ENCODE peak calls at places on chromosome 17, in ten cellular contexts. One of them, this sample, is unnamed. For H3K4me1 and H3K27me3, the result is how much of the 10 kb centered on the place peaks cover.

GRCh38 chr17:74840989-74841666 is 18.6 kb downstream of the GRIN2C start:
- DNase-seq in testis: peak
- DNase-seq in heart right ventricle: peak
- DNase-seq in left ventricle myocardium inferior: peak
- DNase-seq in lower lobe of right lung: peak
- DNase-seq in GM23248: peak
- DNase-seq in CD8-positive, alpha-beta T cell: no peak
- DNase-seq in CD4-positive, alpha-beta memory T cell: no peak
- DNase-seq in body of pancreas: no peak
- DNase-seq in IMR-90: peak
- DNase-seq in this sample: no peak

GRCh38 chr17:19626079-19626478 is 22.5 kb upstream of the ALDH3A2 start:
- DNase-seq in CD8-positive, alpha-beta T cell: no peak
- DNase-seq in left ventricle myocardium inferior: no peak
- DNase-seq in GM23248: no peak
- DNase-seq in testis: no peak
- DNase-seq in heart right ventricle: no peak
- DNase-seq in lower lobe of right lung: no peak
- DNase-seq in body of pancreas: no peak
- DNase-seq in IMR-90: no peak
- DNase-seq in CD4-positive, alpha-beta memory T cell: no peak
- DNase-seq in this sample: no peak

GRCh38 chr17:79948918-79949645 is 86.6 kb downstream of the TBC1D16 start:
- DNase-seq in GM23248: no peak
- DNase-seq in CD4-positive, alpha-beta memory T cell: no peak
- DNase-seq in testis: peak
- DNase-seq in left ventricle myocardium inferior: peak
- DNase-seq in body of pancreas: peak
- DNase-seq in CD8-positive, alpha-beta T cell: no peak
- DNase-seq in lower lobe of right lung: peak
- DNase-seq in heart right ventricle: no peak
- DNase-seq in IMR-90: no peak
- DNase-seq in this sample: peak

GRCh38 chr17:49612721-49613120 is 37.0 kb downstream of the NXPH3 start:
- DNase-seq in CD8-positive, alpha-beta T cell: no peak
- DNase-seq in IMR-90: no peak
- DNase-seq in lower lobe of right lung: no peak
- DNase-seq in GM23248: no peak
- DNase-seq in CD4-positive, alpha-beta memory T cell: no peak
- DNase-seq in left ventricle myocardium inferior: no peak
- DNase-seq in heart right ventricle: no peak
- DNase-seq in body of pancreas: no peak
- DNase-seq in testis: no peak
- DNase-seq in this sample: no peak

GRCh38 chr17:75785770-75786538 is 1.3 kb downstream of the UNK start:
- DNase-seq in left ventricle myocardium inferior: no peak
- DNase-seq in CD4-positive, alpha-beta memory T cell: peak
- DNase-seq in heart right ventricle: no peak
- DNase-seq in body of pancreas: no peak
- DNase-seq in GM23248: peak
- DNase-seq in lower lobe of right lung: no peak
- DNase-seq in CD8-positive, alpha-beta T cell: no peak
- DNase-seq in testis: no peak
- DNase-seq in IMR-90: peak
- DNase-seq in this sample: no peak

GRCh38 chr17:71849783-71850768 is 270.7 kb upstream of the SOX9 start:
- DNase-seq in CD4-positive, alpha-beta memory T cell: no peak
- DNase-seq in lower lobe of right lung: no peak
- DNase-seq in CD8-positive, alpha-beta T cell: no peak
- DNase-seq in IMR-90: no peak
- DNase-seq in GM23248: peak
- DNase-seq in left ventricle myocardium inferior: no peak
- DNase-seq in testis: no peak
- DNase-seq in heart right ventricle: no peak
- DNase-seq in body of pancreas: no peak
- DNase-seq in this sample: no peak

GRCh38 chr17:9647014-9647413 is 1.7 kb downstream of the USP43 start:
- DNase-seq in GM23248: no peak
- DNase-seq in lower lobe of right lung: no peak
- DNase-seq in CD4-positive, alpha-beta memory T cell: no peak
- DNase-seq in testis: no peak
- DNase-seq in body of pancreas: peak
- DNase-seq in heart right ventricle: no peak
- DNase-seq in IMR-90: no peak
- DNase-seq in left ventricle myocardium inferior: no peak
- DNase-seq in CD8-positive, alpha-beta T cell: no peak
- DNase-seq in this sample: no peak

GRCh38 chr17:75504347-75505151 is 10.8 kb downstream of the CASKIN2 start:
- DNase-seq in CD8-positive, alpha-beta T cell: no peak
- DNase-seq in left ventricle myocardium inferior: no peak
- DNase-seq in IMR-90: no peak
- DNase-seq in body of pancreas: peak
- DNase-seq in CD4-positive, alpha-beta memory T cell: peak
- DNase-seq in testis: no peak
- DNase-seq in heart right ventricle: peak
- DNase-seq in GM23248: peak
- DNase-seq in lower lobe of right lung: peak
- DNase-seq in this sample: no peak

GRCh38 chr17:66557193-66557592 is 254.8 kb downstream of the PRKCA start:
- DNase-seq in GM23248: no peak
- DNase-seq in testis: no peak
- DNase-seq in body of pancreas: no peak
- DNase-seq in lower lobe of right lung: no peak
- DNase-seq in left ventricle myocardium inferior: no peak
- DNase-seq in IMR-90: no peak
- DNase-seq in CD8-positive, alpha-beta T cell: no peak
- DNase-seq in heart right ventricle: no peak
- DNase-seq in CD4-positive, alpha-beta memory T cell: no peak
- DNase-seq in this sample: no peak

GRCh38 chr17:45972531-45972930 is 26.5 kb upstream of the STH start:
- DNase-seq in lower lobe of right lung: no peak
- DNase-seq in CD8-positive, alpha-beta T cell: no peak
- DNase-seq in body of pancreas: no peak
- DNase-seq in CD4-positive, alpha-beta memory T cell: no peak
- DNase-seq in heart right ventricle: no peak
- DNase-seq in left ventricle myocardium inferior: no peak
- DNase-seq in IMR-90: no peak
- DNase-seq in GM23248: no peak
- DNase-seq in testis: no peak
- DNase-seq in this sample: no peak

GRCh38 chr17:16866436-16866835 is 105.5 kb downstream of the TNFRSF13B start:
- DNase-seq in left ventricle myocardium inferior: no peak
- DNase-seq in heart right ventricle: no peak
- DNase-seq in lower lobe of right lung: no peak
- DNase-seq in testis: no peak
- DNase-seq in CD8-positive, alpha-beta T cell: no peak
- DNase-seq in GM23248: no peak
- DNase-seq in CD4-positive, alpha-beta memory T cell: no peak
- DNase-seq in body of pancreas: no peak
- DNase-seq in IMR-90: no peak
- DNase-seq in this sample: no peak

GRCh38 chr17:42564815-42565522 is 1.9 kb upstream of the MLX start:
- DNase-seq in IMR-90: no peak
- DNase-seq in left ventricle myocardium inferior: no peak
- DNase-seq in testis: no peak
- DNase-seq in lower lobe of right lung: no peak
- DNase-seq in heart right ventricle: no peak
- DNase-seq in GM23248: no peak
- DNase-seq in body of pancreas: no peak
- DNase-seq in CD4-positive, alpha-beta memory T cell: no peak
- DNase-seq in CD8-positive, alpha-beta T cell: no peak
- DNase-seq in this sample: no peak

GRCh38 chr17:82297280-82297803 is 20.1 kb downstream of the CD7 start:
- DNase-seq in left ventricle myocardium inferior: peak
- DNase-seq in GM23248: peak
- DNase-seq in testis: peak
- DNase-seq in CD8-positive, alpha-beta T cell: peak
- DNase-seq in body of pancreas: peak
- DNase-seq in lower lobe of right lung: peak
- DNase-seq in CD4-positive, alpha-beta memory T cell: peak
- DNase-seq in heart right ventricle: peak
- DNase-seq in IMR-90: no peak
- DNase-seq in this sample: no peak

GRCh38 chr17:82298538-82299421 is 18.6 kb downstream of the CD7 start:
- DNase-seq in GM23248: no peak
- DNase-seq in left ventricle myocardium inferior: no peak
- DNase-seq in IMR-90: no peak
- DNase-seq in body of pancreas: no peak
- DNase-seq in CD8-positive, alpha-beta T cell: no peak
- DNase-seq in testis: no peak
- DNase-seq in lower lobe of right lung: no peak
- DNase-seq in heart right ventricle: no peak
- DNase-seq in CD4-positive, alpha-beta memory T cell: no peak
- DNase-seq in this sample: no peak

GRCh38 chr17:82297804-82298537 is 19.4 kb downstream of the CD7 start:
- DNase-seq in left ventricle myocardium inferior: peak
- DNase-seq in CD8-positive, alpha-beta T cell: peak
- DNase-seq in lower lobe of right lung: peak
- DNase-seq in GM23248: peak
- DNase-seq in IMR-90: peak
- DNase-seq in body of pancreas: peak
- DNase-seq in testis: peak
- DNase-seq in heart right ventricle: peak
- DNase-seq in CD4-positive, alpha-beta memory T cell: peak
- DNase-seq in this sample: peak

GRCh38 chr17:82295472-82295814 is 21.9 kb upstream of the CSNK1D start:
- DNase-seq in testis: no peak
- DNase-seq in body of pancreas: no peak
- DNase-seq in left ventricle myocardium inferior: no peak
- DNase-seq in lower lobe of right lung: no peak
- DNase-seq in CD4-positive, alpha-beta memory T cell: no peak
- DNase-seq in IMR-90: no peak
- DNase-seq in GM23248: no peak
- DNase-seq in CD8-positive, alpha-beta T cell: no peak
- DNase-seq in heart right ventricle: no peak
- DNase-seq in this sample: no peak

GRCh38 chr17:82296511-82297279 is 20.7 kb downstream of the CD7 start:
- DNase-seq in CD8-positive, alpha-beta T cell: no peak
- DNase-seq in lower lobe of right lung: no peak
- DNase-seq in left ventricle myocardium inferior: no peak
- DNase-seq in IMR-90: no peak
- DNase-seq in testis: no peak
- DNase-seq in CD4-positive, alpha-beta memory T cell: no peak
- DNase-seq in GM23248: no peak
- DNase-seq in body of pancreas: no peak
- DNase-seq in heart right ventricle: no peak
- DNase-seq in this sample: no peak
- H3K4me1 ChIP-seq in CD8-positive, alpha-beta T cell: half or more
- H3K4me1 ChIP-seq in lower lobe of right lung: half or more
- H3K4me1 ChIP-seq in left ventricle myocardium inferior: half or more
- H3K4me1 ChIP-seq in IMR-90: under half
- H3K4me1 ChIP-seq in testis: under half
- H3K4me1 ChIP-seq in CD4-positive, alpha-beta memory T cell: half or more
- H3K4me1 ChIP-seq in GM23248: under half
- H3K4me1 ChIP-seq in body of pancreas: half or more
- H3K4me1 ChIP-seq in heart right ventricle: under half
- H3K4me1 ChIP-seq in this sample: under half

DNA sequence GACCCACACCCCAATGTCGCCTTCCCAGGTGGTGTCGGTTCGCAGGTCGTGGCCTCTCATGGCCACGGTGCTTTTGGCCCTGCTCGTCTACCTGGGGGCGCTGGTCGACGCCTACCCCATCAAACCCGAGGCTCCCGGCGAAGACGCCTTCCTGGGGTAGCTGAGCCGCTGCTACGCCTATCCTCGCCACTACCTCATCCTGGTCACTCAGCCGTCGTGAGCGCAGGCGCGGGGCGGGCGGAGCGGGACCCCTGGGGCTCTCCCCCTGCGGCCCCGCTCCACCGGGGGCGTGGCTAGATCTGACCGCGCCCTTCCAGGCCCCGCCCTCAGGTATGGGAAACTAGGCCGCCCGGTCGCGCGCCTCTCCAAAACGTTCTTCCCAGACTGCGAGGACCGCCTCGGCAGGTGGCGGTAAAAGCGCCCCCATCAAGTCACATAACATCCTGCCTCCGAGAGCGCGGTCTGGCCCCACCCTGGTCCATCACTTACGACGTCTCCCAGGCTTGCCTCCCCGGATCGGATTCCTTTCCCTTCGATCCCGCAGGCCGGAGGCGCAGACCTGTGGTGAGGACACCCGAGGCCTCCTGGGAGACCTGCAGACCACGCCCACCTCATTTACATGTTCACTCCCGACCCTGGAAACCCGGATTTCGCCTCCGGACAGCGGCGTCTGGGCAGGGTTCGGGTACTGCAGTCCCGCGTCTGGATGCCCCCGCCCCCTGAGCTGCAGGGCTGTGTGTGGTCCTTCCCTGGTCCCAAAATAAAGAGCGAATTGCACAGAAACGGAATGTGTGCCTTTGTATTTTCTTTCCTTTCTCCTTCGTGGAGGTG is 91.5 kb upstream of the TMEM97 start:
- DNase-seq in body of pancreas: peak
- DNase-seq in heart right ventricle: peak
- DNase-seq in left ventricle myocardium inferior: no peak
- DNase-seq in CD4-positive, alpha-beta memory T cell: no peak
- DNase-seq in GM23248: peak
- DNase-seq in lower lobe of right lung: peak
- DNase-seq in testis: peak
- DNase-seq in IMR-90: no peak
- DNase-seq in CD8-positive, alpha-beta T cell: no peak
- DNase-seq in this sample: no peak
- H3K4me3 ChIP-seq in body of pancreas: peak
- H3K4me3 ChIP-seq in heart right ventricle: peak
- H3K4me3 ChIP-seq in left ventricle myocardium inferior: peak
- H3K4me3 ChIP-seq in CD4-positive, alpha-beta memory T cell: peak
- H3K4me3 ChIP-seq in GM23248: peak
- H3K4me3 ChIP-seq in lower lobe of right lung: peak
- H3K4me3 ChIP-seq in testis: peak
- H3K4me3 ChIP-seq in IMR-90: peak
- H3K4me3 ChIP-seq in CD8-positive, alpha-beta T cell: peak
- H3K4me3 ChIP-seq in this sample: no peak

GRCh38 chr17:2722611-2723010 is 11.0 kb upstream of the CLUH start:
- DNase-seq in CD8-positive, alpha-beta T cell: no peak
- DNase-seq in lower lobe of right lung: no peak
- DNase-seq in left ventricle myocardium inferior: no peak
- DNase-seq in body of pancreas: no peak
- DNase-seq in IMR-90: no peak
- DNase-seq in CD4-positive, alpha-beta memory T cell: no peak
- DNase-seq in testis: no peak
- DNase-seq in GM23248: no peak
- DNase-seq in heart right ventricle: no peak
- DNase-seq in this sample: no peak
- H3K27me3 ChIP-seq in CD8-positive, alpha-beta T cell: under half
- H3K27me3 ChIP-seq in lower lobe of right lung: under half
- H3K27me3 ChIP-seq in left ventricle myocardium inferior: under half
- H3K27me3 ChIP-seq in body of pancreas: under half
- H3K27me3 ChIP-seq in IMR-90: under half
- H3K27me3 ChIP-seq in CD4-positive, alpha-beta memory T cell: under half
- H3K27me3 ChIP-seq in testis: under half
- H3K27me3 ChIP-seq in GM23248: under half
- H3K27me3 ChIP-seq in heart right ventricle: under half
- H3K27me3 ChIP-seq in this sample: under half

DNA sequence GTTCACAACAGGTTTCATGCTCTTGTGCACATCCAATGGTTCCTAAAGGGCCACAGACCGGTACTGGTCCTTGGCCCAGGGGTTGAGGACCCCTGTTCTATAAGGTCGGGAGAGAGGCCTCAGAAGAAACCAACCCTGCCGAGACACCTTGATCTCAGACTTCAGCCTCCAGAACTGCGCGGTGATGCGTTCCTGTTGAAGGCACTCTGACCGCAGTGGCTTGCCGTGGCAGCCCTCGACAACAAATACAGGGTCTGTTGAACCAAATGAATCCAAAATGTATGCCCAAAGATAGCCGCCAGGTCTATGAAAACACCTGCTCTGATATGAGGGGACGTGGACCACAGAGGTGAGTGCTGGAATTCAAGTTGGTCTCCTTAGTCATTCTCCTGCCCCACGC is 389.8 kb downstream of the SEC14L1 start:
- DNase-seq in CD8-positive, alpha-beta T cell: no peak
- DNase-seq in CD4-positive, alpha-beta memory T cell: no peak
- DNase-seq in heart right ventricle: no peak
- DNase-seq in left ventricle myocardium inferior: no peak
- DNase-seq in IMR-90: no peak
- DNase-seq in GM23248: no peak
- DNase-seq in lower lobe of right lung: no peak
- DNase-seq in body of pancreas: no peak
- DNase-seq in testis: no peak
- DNase-seq in this sample: no peak
- H3K4me1 ChIP-seq in CD8-positive, alpha-beta T cell: under half
- H3K4me1 ChIP-seq in CD4-positive, alpha-beta memory T cell: under half
- H3K4me1 ChIP-seq in heart right ventricle: under half
- H3K4me1 ChIP-seq in left ventricle myocardium inferior: under half
- H3K4me1 ChIP-seq in IMR-90: under half
- H3K4me1 ChIP-seq in GM23248: under half
- H3K4me1 ChIP-seq in lower lobe of right lung: under half
- H3K4me1 ChIP-seq in body of pancreas: under half
- H3K4me1 ChIP-seq in testis: under half
- H3K4me1 ChIP-seq in this sample: under half